ENCODE peak calls at places on chromosomes 3 and 15, in six cellular contexts. X is HepG2, E is sigmoid colon, V is transverse colon, F is GM12878, D is H1. W is an unnamed sample. For H3K4me1, the result is how much of the 10 kb centered on the place peaks cover.

GRCh38 chr3:81723732-81724313 is 37.6 kb downstream of the GBE1 start:
- DNase-seq in X (peak), E (no peak), V (no peak), F (no peak), D (no peak), W (no peak)

GRCh38 chr15:41730543-41730942 is 43.7 kb upstream of the MAPKBP1 start:
- DNase-seq in X (no peak), E (no peak), V (no peak), F (no peak), D (no peak), W (no peak)

GRCh38 chr15:65796610-65797012 is 4.5 kb upstream of the DENND4A start:
- DNase-seq in X (no peak), E (no peak), V (no peak), F (no peak), D (no peak), W (no peak)

GRCh38 chr3:138113309-138113708 is 2.1 kb downstream of the DZIP1L start:
- DNase-seq in X (no peak), E (no peak), V (no peak), F (no peak), D (no peak), W (no peak)

GRCh38 chr3:172622916-172623700 is 87.8 kb downstream of the NCEH1 start:
- DNase-seq in X (no peak), E (no peak), V (peak), F (no peak), D (no peak), W (peak)

GRCh38 chr3:190722181-190722905 is 140.2 kb downstream of the GMNC start:
- DNase-seq in X (no peak), E (no peak), V (no peak), F (no peak), D (no peak), W (no peak)

GRCh38 chr3:187807086-187807862 is 62.0 kb upstream of the BCL6 start:
- DNase-seq in X (no peak), E (no peak), V (no peak), F (no peak), D (no peak), W (no peak)

GRCh38 chr3:108883373-108883772 is 60.8 kb downstream of the TRAT1 start:
- DNase-seq in X (no peak), E (no peak), V (no peak), F (no peak), D (no peak), W (no peak)

GRCh38 chr3:188797045-188797444 is 374.7 kb upstream of the TPRG1 start:
- DNase-seq in X (no peak), E (no peak), V (no peak), F (no peak), D (no peak), W (no peak)

GRCh38 chr15:40597024-40597423 is 3.0 kb downstream of the KNL1 start:
- DNase-seq in X (no peak), E (no peak), V (no peak), F (no peak), D (no peak), W (peak)

GRCh38 chr3:175002732-175003143 is 143.6 kb downstream of the NAALADL2 start:
- DNase-seq in X (no peak), E (no peak), V (no peak), F (no peak), D (no peak), W (no peak)

GRCh38 chr15:88987590-88987950 is 74.4 kb upstream of the MFGE8 start:
- DNase-seq in X (no peak), E (no peak), V (no peak), F (no peak), D (no peak), W (no peak)

GRCh38 chr3:77815467-77815866 is 775.6 kb downstream of the ROBO2 start:
- DNase-seq in X (peak), E (no peak), V (no peak), F (no peak), D (peak), W (no peak)

GRCh38 chr3:46283851-46284450 is 41.7 kb downstream of the CCR3 start:
- DNase-seq in X (no peak), E (no peak), V (no peak), F (no peak), D (no peak), W (peak)

GRCh38 chr15:77650285-77650684 is 17.6 kb upstream of the LINGO1 start:
- DNase-seq in X (peak), E (no peak), V (no peak), F (no peak), D (peak), W (no peak)

GRCh38 chr15:80568876-80569605 is 126.1 kb upstream of the ABHD17C start:
- DNase-seq in X (no peak), E (peak), V (no peak), F (no peak), D (no peak), W (no peak)

GRCh38 chr15:60408438-60409105 is 10.8 kb upstream of the ANXA2 start:
- DNase-seq in X (peak), E (no peak), V (no peak), F (no peak), D (no peak), W (no peak)

GRCh38 chr3:29515451-29515850 is 234.6 kb downstream of the RBMS3 start:
- DNase-seq in X (no peak), E (no peak), V (no peak), F (peak), D (no peak), W (no peak)

GRCh38 chr15:91422704-91423254 is 322.7 kb downstream of the SV2B start:
- DNase-seq in X (no peak), E (no peak), V (no peak), F (no peak), D (no peak), W (no peak)

GRCh38 chr3:149813367-149814281 is 609 bp downstream of the RNF13 start:
- DNase-seq in X (peak), E (peak), V (peak), F (no peak), D (peak), W (no peak)

GRCh38 chr3:23760871-23761373 is 44.8 kb upstream of the UBE2E1 start:
- DNase-seq in X (no peak), E (no peak), V (no peak), F (peak), D (no peak), W (no peak)

GRCh38 chr15:36364377-36364776 is 215.0 kb upstream of the CDIN1 start:
- DNase-seq in X (no peak), E (no peak), V (no peak), F (no peak), D (no peak), W (no peak)

GRCh38 chr15:36361351-36361870 is 218.0 kb upstream of the CDIN1 start:
- DNase-seq in X (no peak), E (no peak), V (no peak), F (no peak), D (no peak), W (no peak)

GRCh38 chr15:36359286-36359685 is 220.1 kb upstream of the CDIN1 start:
- DNase-seq in X (no peak), E (no peak), V (no peak), F (no peak), D (no peak), W (no peak)

GRCh38 chr15:36363335-36363734 is 216.1 kb upstream of the CDIN1 start:
- DNase-seq in X (no peak), E (no peak), V (no peak), F (no peak), D (no peak), W (no peak)

DNA sequence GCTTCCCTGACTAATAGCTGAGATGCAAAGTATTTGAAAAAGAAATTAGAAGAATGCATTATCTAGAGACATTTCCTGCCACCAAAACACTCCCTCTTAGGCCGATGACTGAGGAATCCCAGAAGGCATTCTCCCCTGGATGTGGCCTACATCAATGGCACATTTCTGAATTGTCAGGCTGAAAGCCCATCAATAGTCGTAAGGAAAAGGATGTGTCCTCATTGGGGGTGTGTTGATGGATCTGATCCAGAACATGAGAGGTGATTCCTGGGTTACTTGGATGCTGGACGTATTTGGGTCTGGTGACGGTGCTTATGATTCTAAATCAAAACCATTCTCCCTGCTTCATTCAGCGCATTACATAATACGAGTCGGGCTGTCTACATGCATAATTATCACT is 216.9 kb upstream of the CDIN1 start:
- DNase-seq in X (no peak), E (no peak), V (no peak), F (no peak), D (no peak), W (no peak)
- TF ChIP-seq EP300 in X (no peak), E (no peak), V (no peak), F (no peak), D (no peak), W (no peak)

GRCh38 chr3:129657261-129658046 is 51.0 kb upstream of the PLXND1 start:
- DNase-seq in X (no peak), E (no peak), V (no peak), F (no peak), D (no peak), W (no peak)
- H3K4me1 ChIP-seq in X (half or more), E (under half), V (under half), F (under half), D (under half), W (under half)

DNA sequence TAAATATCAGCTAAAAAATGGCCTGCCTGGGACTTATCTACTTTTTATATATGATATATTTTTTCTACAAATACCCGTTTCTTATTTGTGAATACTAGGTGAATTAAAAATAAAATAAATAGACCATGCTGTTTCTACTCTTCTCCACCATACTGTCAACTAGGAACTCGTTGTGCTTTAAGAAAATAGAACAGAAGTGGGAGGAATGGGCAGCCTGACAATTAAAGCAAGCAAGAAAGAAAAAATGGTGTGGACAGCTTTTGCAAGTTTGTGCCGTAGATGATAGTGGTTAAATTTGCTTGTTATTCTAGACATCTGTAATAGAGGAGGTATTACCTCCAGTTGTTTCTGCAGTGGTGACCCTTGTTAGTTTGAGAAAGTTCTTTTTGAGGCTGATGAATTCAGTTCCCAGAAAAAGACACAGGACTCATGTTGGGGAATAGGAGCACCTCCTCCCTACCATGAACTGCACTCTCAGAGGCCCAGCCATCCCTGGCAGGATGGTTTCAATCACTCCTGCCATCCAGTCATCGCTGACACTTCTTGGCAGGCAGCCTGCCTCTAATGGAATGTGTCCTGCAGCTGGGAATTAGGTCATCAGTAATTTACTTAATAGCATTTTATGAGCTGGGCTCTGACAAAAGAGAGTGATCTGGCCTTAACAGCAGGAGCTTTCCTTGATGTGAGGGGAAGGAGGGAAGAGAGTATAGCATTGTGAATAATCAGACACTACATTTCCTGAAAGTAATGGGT is 105.0 kb upstream of the GAP43 start:
- DNase-seq in X (no peak), E (no peak), V (no peak), F (no peak), D (no peak), W (no peak)
- TF ChIP-seq POLR2AphosphoS5 in X (no peak), E (no peak), V (no peak), F (no peak), D (no peak), W (peak)

GRCh38 chr3:14957933-14958332 is 10.6 kb downstream of the NR2C2 start:
- DNase-seq in X (no peak), E (no peak), V (no peak), F (no peak), D (no peak), W (no peak)
- TF ChIP-seq EP300 in X (no peak), E (no peak), V (no peak), F (no peak), D (no peak), W (no peak)

DNA sequence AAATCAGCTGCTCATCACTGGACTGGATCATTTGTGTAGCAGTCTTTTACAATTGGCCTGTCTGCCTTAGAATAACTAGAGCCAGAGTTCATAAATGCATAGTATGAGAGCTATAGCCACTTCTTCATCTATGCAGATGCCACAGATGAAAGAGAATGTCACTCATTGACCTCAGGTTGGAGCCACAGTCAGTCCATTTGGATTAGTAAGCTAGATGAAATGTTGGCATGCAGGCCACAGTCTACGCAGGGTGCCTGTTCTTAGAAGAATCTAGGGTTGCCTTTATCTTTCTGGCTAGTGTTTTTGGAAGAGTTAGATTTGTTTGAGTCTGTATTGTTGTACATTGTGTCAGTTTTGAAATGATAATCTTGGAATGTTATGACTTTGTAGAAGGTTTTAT is 25.4 kb upstream of the EDEM1 start:
- DNase-seq in X (peak), E (no peak), V (no peak), F (no peak), D (no peak), W (no peak)
- H3K4me1 ChIP-seq in X (under half), E (under half), V (under half), F (under half), D (under half), W (under half)

GRCh38 chr3:102415553-102415952 is 19.3 kb upstream of the ZPLD1 start:
- DNase-seq in X (no peak), E (no peak), V (no peak), F (no peak), D (no peak), W (no peak)
- TF ChIP-seq POLR2AphosphoS5 in X (no peak), E (no peak), V (no peak), F (no peak), D (no peak), W (no peak)